ENCODE peak calls at places on chromosomes 11 and 22, in four cellular contexts. Z, R, X and A are unnamed samples.
A peak's percentile ranks its signal among the peaks of the same experiment; 100 is the strongest.

GRCh38 chr22:39558254-39558727 is 12.3 kb upstream of the CACNA1I start:
- DNase-seq in X (no peak), R (no peak), Z (no peak), A (no peak)

GRCh38 chr11:123253909-123254308 is 58.9 kb upstream of the CLMP start:
- DNase-seq in Z (peak; percentile 32), R (no peak), X (no peak), A (no peak)

GRCh38 chr22:28075260-28075981 is 156.4 kb upstream of the PITPNB start:
- DNase-seq in Z (peak; percentile 87), X (peak; percentile 14), R (no peak), A (no peak)

GRCh38 chr22:48182896-48183805 is 1420.7 kb downstream of the TBC1D22A start:
- DNase-seq in R (no peak), X (no peak), Z (no peak), A (no peak)

GRCh38 chr11:119262668-119263351 is 54.1 kb downstream of the MCAM start:
- DNase-seq in R (no peak), Z (peak; percentile 35), X (no peak), A (no peak)

GRCh38 chr11:44030276-44030932 is 17.4 kb upstream of the ACCSL start:
- DNase-seq in Z (peak; percentile 93), X (no peak), R (no peak), A (no peak)

GRCh38 chr11:19093976-19094375 is 23.0 kb upstream of the ZDHHC13 start:
- DNase-seq in R (no peak), X (peak; percentile 42), Z (no peak), A (no peak)

GRCh38 chr11:71236836-71237475 is 15.4 kb downstream of the SHANK2 start:
- DNase-seq in Z (no peak), R (no peak), X (no peak), A (peak; percentile 26)

GRCh38 chr22:37270928-37271650 is 11.2 kb upstream of the CYTH4 start:
- DNase-seq in R (no peak), Z (peak; percentile 32), X (no peak), A (no peak)

GRCh38 chr22:26474687-26475086 is 8.9 kb downstream of the HPS4 start:
- DNase-seq in Z (no peak), X (no peak), R (no peak), A (no peak)

GRCh38 chr11:117972589-117973445 is 13.4 kb upstream of the IL10RA start:
- DNase-seq in R (no peak), X (no peak), Z (peak; percentile 10), A (no peak)

GRCh38 chr11:89504270-89504669 is 13.1 kb upstream of the NOX4 start:
- DNase-seq in Z (no peak), R (no peak), X (no peak), A (no peak)

GRCh38 chr22:46178755-46179505 is 28.6 kb downstream of the PPARA start:
- DNase-seq in R (no peak), X (no peak), Z (no peak), A (no peak)

GRCh38 chr22:50444663-50445062 is 30.2 kb downstream of the SBF1 start:
- DNase-seq in X (no peak), Z (peak; percentile 71), R (no peak), A (no peak)

GRCh38 chr11:63802637-63803414 is 10.4 kb upstream of the SPINDOC start:
- DNase-seq in Z (peak; percentile 65), R (no peak), X (peak; percentile 76), A (no peak)

GRCh38 chr11:78564889-78565467 is 9.7 kb downstream of the NARS2 start:
- DNase-seq in X (no peak), R (no peak), Z (no peak), A (no peak)

GRCh38 chr11:22792497-22792896 is 37.1 kb downstream of the SVIP start:
- DNase-seq in Z (peak; percentile 82), R (no peak), X (peak; percentile 16), A (no peak)

GRCh38 chr11:132343445-132343844 is 973.0 kb downstream of the NTM start:
- DNase-seq in X (no peak), Z (no peak), R (no peak), A (no peak)

GRCh38 chr11:70908223-70908622 is 344.2 kb downstream of the SHANK2 start:
- DNase-seq in Z (no peak), X (no peak), R (no peak), A (peak; percentile 34)

GRCh38 chr22:42304021-42304790 is 33.8 kb upstream of the TCF20 start:
- DNase-seq in R (no peak), Z (no peak), X (no peak), A (no peak)

GRCh38 chr22:37316875-37317371 is 34.6 kb downstream of the CYTH4 start:
- DNase-seq in R (peak; percentile 80), X (peak; percentile 88), Z (peak; percentile 92), A (peak; percentile 84)

GRCh38 chr11:8002676-8003075 is 15.5 kb downstream of the EIF3F start:
- DNase-seq in R (no peak), Z (no peak), X (no peak), A (no peak)

GRCh38 chr11:27174026-27174425 is 133.4 kb downstream of the BBOX1 start:
- DNase-seq in R (no peak), X (peak; percentile 80), Z (no peak), A (no peak)

GRCh38 chr11:3808846-3809623 is 675 bp downstream of the PGAP2 start:
- DNase-seq in Z (peak; percentile 50), X (peak; percentile 79), R (peak; percentile 71), A (no peak)

GRCh38 chr11:21723681-21724080 is 469.2 kb upstream of the ANO5 start:
- DNase-seq in R (no peak), Z (no peak), X (no peak), A (no peak)

GRCh38 chr22:49726701-49727101 is 101.0 kb downstream of the BRD1 start:
- DNase-seq in Z (no peak), X (no peak), R (no peak), A (no peak)

GRCh38 chr11:84290647-84291046 is 1004.5 kb upstream of the CCDC90B start:
- DNase-seq in R (no peak), Z (no peak), X (no peak), A (no peak)

GRCh38 chr11:44005076-44005800 is 42.5 kb upstream of the ACCSL start:
- DNase-seq in X (no peak), R (no peak), Z (no peak), A (no peak)

DNA sequence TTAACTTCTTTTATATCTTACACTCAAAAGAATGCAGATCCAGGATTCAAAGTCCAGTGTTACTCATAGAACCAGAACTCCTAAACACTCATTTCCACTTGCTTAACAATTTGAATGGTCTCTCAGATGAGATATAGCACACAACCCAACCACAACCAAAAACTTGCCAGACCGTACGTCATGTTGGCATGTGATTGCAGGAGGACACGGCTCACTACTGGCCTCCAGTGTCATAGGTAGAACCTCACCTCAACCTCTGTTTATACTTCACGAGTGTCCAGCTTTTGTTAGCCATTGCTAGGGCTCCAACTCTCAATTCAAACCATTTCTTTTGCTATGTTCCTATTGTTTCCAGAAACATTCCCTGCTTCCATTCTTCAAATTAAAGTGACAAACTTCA is 58.5 kb upstream of the PDGFD start:
- DNase-seq in Z (no peak), R (no peak), X (no peak), A (no peak)
- H3K27ac ChIP-seq in Z (no peak overlapping the region), R (no peak overlapping the region), X (no peak overlapping the region), A (no peak overlapping the region)

GRCh38 chr11:93248602-93249001 is 50.8 kb upstream of the SLC36A4 start:
- DNase-seq in X (no peak), Z (peak; percentile 12), R (no peak), A (no peak)

GRCh38 chr11:93249437-93250210 is 51.8 kb upstream of the SLC36A4 start:
- DNase-seq in X (no peak), Z (no peak), R (no peak), A (no peak)

GRCh38 chr11:93251922-93252321 is 54.1 kb upstream of the SLC36A4 start:
- DNase-seq in X (no peak), R (no peak), Z (no peak), A (no peak)

DNA sequence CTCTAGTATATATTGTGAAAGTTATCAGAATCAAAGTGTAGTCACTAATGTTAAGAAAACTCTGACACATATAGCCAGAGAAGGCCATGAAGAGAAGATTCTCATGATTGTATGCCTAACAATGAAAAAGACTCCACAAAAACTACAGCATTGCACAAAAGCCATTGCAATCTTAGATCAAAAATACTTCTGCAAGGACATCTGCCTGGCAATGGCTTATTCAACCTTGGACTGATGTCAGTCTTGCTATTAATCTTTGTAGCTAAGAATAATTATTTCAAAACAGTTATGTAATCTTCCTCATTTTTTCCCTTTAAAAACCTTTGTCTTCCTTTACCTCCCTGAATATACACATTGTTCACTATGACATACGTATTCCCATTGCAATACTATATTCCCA is 55.3 kb upstream of the SLC36A4 start:
- DNase-seq in X (no peak), Z (no peak), R (no peak), A (no peak)
- H3K27ac ChIP-seq in X (no peak overlapping the region), Z (no peak overlapping the region), R (no peak overlapping the region), A (no peak overlapping the region)

DNA sequence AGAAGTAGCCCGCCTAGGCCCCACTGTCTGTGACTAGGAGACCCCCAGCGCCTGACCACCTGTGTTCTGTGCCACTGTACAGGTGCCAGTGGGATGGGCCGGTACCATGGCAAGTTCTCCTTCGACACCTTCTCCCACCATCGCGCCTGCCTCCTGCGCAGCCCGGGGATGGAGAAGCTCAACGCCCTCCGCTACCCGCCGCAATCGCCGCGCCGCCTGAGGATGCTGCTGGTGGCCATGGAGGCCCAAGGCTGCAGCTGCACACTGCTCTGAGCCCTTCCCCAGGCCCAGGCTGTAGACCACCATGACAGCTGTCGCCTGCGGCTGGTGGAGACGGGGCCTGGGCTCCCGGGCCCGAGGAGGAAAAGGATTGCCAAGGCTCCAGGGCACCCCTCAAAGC is 2.8 kb upstream of the NDUFS8 start:
- DNase-seq in R (no peak), X (no peak), Z (no peak), A (no peak)
- H3K27ac ChIP-seq in R (no peak overlapping the region), X (peak overlapping the region; percentile 82), Z (no peak overlapping the region), A (no peak overlapping the region)

DNA sequence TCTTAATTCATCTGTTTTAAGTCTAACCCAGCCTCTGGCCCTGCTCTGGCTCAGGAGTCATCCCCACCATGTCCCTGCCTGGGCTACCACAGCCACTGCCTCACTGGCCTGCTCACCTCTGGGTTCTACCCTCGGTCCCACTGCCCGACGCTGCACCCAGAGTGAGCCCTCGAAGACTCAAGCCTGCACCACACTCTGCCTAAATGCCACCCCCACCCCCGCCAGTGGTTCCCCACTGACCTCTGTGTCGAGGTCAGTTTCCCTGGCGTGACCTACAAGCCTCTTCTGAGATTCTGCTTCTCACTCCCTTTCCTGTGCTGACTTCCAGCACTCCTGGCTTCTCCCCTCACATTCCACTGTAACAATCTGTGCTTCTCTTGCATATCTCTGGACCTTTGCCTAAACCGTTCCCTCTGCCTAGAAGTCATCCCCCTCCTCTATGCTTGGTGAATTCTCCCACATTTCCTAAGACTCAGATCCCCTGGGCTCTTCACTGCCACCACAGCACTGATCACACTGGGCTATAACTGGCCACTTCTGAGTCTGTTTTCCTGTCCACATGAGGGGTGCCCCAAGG is 12.5 kb upstream of the PDE2A start:
- DNase-seq in X (no peak), Z (peak; percentile 77), R (no peak), A (no peak)
- H3K27ac ChIP-seq in X (peak overlapping the region; percentile 55), Z (no peak overlapping the region), R (no peak overlapping the region), A (peak overlapping the region; percentile 74)

GRCh38 chr11:122170815-122171475 is 54.9 kb upstream of the BLID start:
- DNase-seq in X (no peak), Z (peak; percentile 50), R (no peak), A (no peak)
- H3K27ac ChIP-seq in X (peak overlapping the region; percentile 29), Z (no peak overlapping the region), R (no peak overlapping the region), A (no peak overlapping the region)